ENCODE peak calls at places on chromosomes 3 and 15, in seven cellular contexts. W is occipital lobe; Z is KG1; M is AG09309; T is stimulated activated CD8-positive, alpha-beta memory T cell treated with anti-CD3 and anti-CD28 coated beads, Interleukin-15, amount 100 ng/mL, for 24 hours; S is NCI-H1092 treated with DMSO at 0.1 percent for 48 hours; A is A549. F is an unnamed sample.
A peak's percentile ranks its signal among the peaks of the same experiment; 100 is the strongest.

GRCh38 chr15:55873024-55873745 is 120.2 kb downstream of the NEDD4 start:
- DNase-seq in M (no peak), W (no peak), A (no peak), S (no peak), Z (no peak), T (no peak), F (no peak)

GRCh38 chr15:68578175-68578959 is 426 bp upstream of the CORO2B start:
- DNase-seq in W (peak; percentile 70), M (peak; percentile 10), T (no peak), Z (no peak), A (peak; percentile 47), S (peak; percentile 35), F (peak; percentile 57)

GRCh38 chr3:40211579-40211978 is 97.9 kb upstream of the EIF1B start:
- DNase-seq in W (no peak), M (no peak), A (no peak), Z (no peak), T (no peak), S (no peak), F (no peak)

GRCh38 chr15:63157891-63158431 is 684 bp upstream of the RPS27L start:
- DNase-seq in S (peak; percentile 28), Z (no peak), A (peak; percentile 86), M (peak; percentile 48), W (peak; percentile 20), T (no peak), F (no peak)

GRCh38 chr3:99562990-99563607 is 75.3 kb upstream of the COL8A1 start:
- DNase-seq in W (no peak), M (no peak), A (no peak), T (no peak), Z (no peak), S (no peak), F (no peak)

GRCh38 chr3:184771158-184771730 is 40.7 kb upstream of the VPS8 start:
- DNase-seq in A (no peak), T (no peak), S (no peak), W (no peak), Z (no peak), M (no peak), F (no peak)

GRCh38 chr3:24401090-24401810 is 93.4 kb downstream of the THRB start:
- DNase-seq in W (no peak), M (no peak), S (peak; percentile 66), Z (no peak), T (no peak), A (no peak), F (no peak)

GRCh38 chr3:69828817-69829216 is 89.6 kb downstream of the MITF start:
- DNase-seq in Z (no peak), S (no peak), A (no peak), M (no peak), W (no peak), T (no peak), F (no peak)

GRCh38 chr15:85742186-85742751 is 52.5 kb downstream of the KLHL25 start:
- DNase-seq in T (no peak), S (no peak), M (no peak), W (peak; percentile 37), A (no peak), Z (no peak), F (no peak)

GRCh38 chr3:58065700-58066167 is 57.5 kb downstream of the FLNB start:
- DNase-seq in Z (no peak), W (no peak), M (no peak), S (peak; percentile 67), A (no peak), T (no peak), F (no peak)

GRCh38 chr3:166013073-166013679 is 176.0 kb upstream of the BCHE start:
- DNase-seq in M (no peak), T (no peak), W (no peak), A (peak; percentile 46), Z (peak; percentile 39), S (peak; percentile 5), F (no peak)

F was measured in caudate nucleus.